ENCODE peak calls at places on chromosomes 12 and 14, in six cellular contexts. One of them, this sample, is unnamed. For H3K4me1, the result is how much of the 10 kb centered on the place peaks cover.

GRCh38 chr12:48810817-48811453 is 7.4 kb upstream of the CACNB3 start:
- DNase-seq in prostate gland: no peak
- DNase-seq in stomach: no peak
- DNase-seq in spleen: no peak
- DNase-seq in breast epithelium: no peak
- DNase-seq in HCT116: no peak
- DNase-seq in this sample: no peak

GRCh38 chr14:87944987-87945604 is 47.9 kb downstream of the GALC start:
- DNase-seq in prostate gland: no peak
- DNase-seq in breast epithelium: no peak
- DNase-seq in stomach: no peak
- DNase-seq in HCT116: peak
- DNase-seq in spleen: no peak
- DNase-seq in this sample: no peak

GRCh38 chr12:20314325-20314724 is 54.0 kb upstream of the PDE3A start:
- DNase-seq in breast epithelium: no peak
- DNase-seq in HCT116: no peak
- DNase-seq in spleen: no peak
- DNase-seq in stomach: no peak
- DNase-seq in prostate gland: no peak
- DNase-seq in this sample: no peak

GRCh38 chr14:103232831-103233319 is 101.2 kb upstream of the EIF5 start:
- DNase-seq in HCT116: no peak
- DNase-seq in stomach: no peak
- DNase-seq in breast epithelium: no peak
- DNase-seq in prostate gland: no peak
- DNase-seq in spleen: no peak
- DNase-seq in this sample: no peak

GRCh38 chr12:84384384-84384783 is 528.2 kb downstream of the SLC6A15 start:
- DNase-seq in stomach: no peak
- DNase-seq in spleen: no peak
- DNase-seq in prostate gland: no peak
- DNase-seq in breast epithelium: no peak
- DNase-seq in HCT116: no peak
- DNase-seq in this sample: no peak

GRCh38 chr14:95652171-95652570 is 34.1 kb upstream of the TCL1B start:
- DNase-seq in HCT116: no peak
- DNase-seq in stomach: no peak
- DNase-seq in prostate gland: no peak
- DNase-seq in spleen: no peak
- DNase-seq in breast epithelium: no peak
- DNase-seq in this sample: no peak

GRCh38 chr12:130013771-130014484 is 110.1 kb upstream of the TMEM132D start:
- DNase-seq in spleen: no peak
- DNase-seq in breast epithelium: no peak
- DNase-seq in prostate gland: peak
- DNase-seq in stomach: peak
- DNase-seq in HCT116: no peak
- DNase-seq in this sample: no peak

GRCh38 chr12:113889806-113890581 is 76.1 kb downstream of the RBM19 start:
- DNase-seq in HCT116: no peak
- DNase-seq in spleen: no peak
- DNase-seq in stomach: no peak
- DNase-seq in breast epithelium: no peak
- DNase-seq in prostate gland: no peak
- DNase-seq in this sample: no peak

GRCh38 chr12:110908377-110909136 is 11.8 kb downstream of the MYL2 start:
- DNase-seq in HCT116: no peak
- DNase-seq in prostate gland: no peak
- DNase-seq in stomach: no peak
- DNase-seq in breast epithelium: no peak
- DNase-seq in spleen: no peak
- DNase-seq in this sample: no peak

GRCh38 chr14:75249958-75250336 is 28.7 kb upstream of the FOS start:
- DNase-seq in spleen: no peak
- DNase-seq in prostate gland: no peak
- DNase-seq in breast epithelium: no peak
- DNase-seq in HCT116: no peak
- DNase-seq in stomach: no peak
- DNase-seq in this sample: no peak

GRCh38 chr12:96879301-96879700 is 27.8 kb upstream of the NEDD1 start:
- DNase-seq in prostate gland: no peak
- DNase-seq in spleen: no peak
- DNase-seq in breast epithelium: no peak
- DNase-seq in HCT116: no peak
- DNase-seq in stomach: no peak
- DNase-seq in this sample: no peak

GRCh38 chr12:88247241-88247643 is 105.1 kb downstream of the TMTC3 start:
- DNase-seq in stomach: no peak
- DNase-seq in prostate gland: no peak
- DNase-seq in breast epithelium: no peak
- DNase-seq in HCT116: peak
- DNase-seq in spleen: no peak
- DNase-seq in this sample: no peak

GRCh38 chr12:22350817-22351371 is 16.4 kb upstream of the ST8SIA1 start:
- DNase-seq in breast epithelium: no peak
- DNase-seq in stomach: no peak
- DNase-seq in spleen: no peak
- DNase-seq in prostate gland: no peak
- DNase-seq in HCT116: no peak
- DNase-seq in this sample: no peak

GRCh38 chr14:54617467-54617866 is 50.5 kb downstream of the SAMD4A start:
- DNase-seq in breast epithelium: no peak
- DNase-seq in spleen: no peak
- DNase-seq in prostate gland: no peak
- DNase-seq in stomach: no peak
- DNase-seq in HCT116: no peak
- DNase-seq in this sample: no peak

GRCh38 chr12:42792265-42792664 is 202.7 kb upstream of the PRICKLE1 start:
- DNase-seq in spleen: no peak
- DNase-seq in prostate gland: no peak
- DNase-seq in stomach: no peak
- DNase-seq in HCT116: no peak
- DNase-seq in breast epithelium: no peak
- DNase-seq in this sample: no peak

GRCh38 chr12:103854372-103854973 is 13.4 kb upstream of the NT5DC3 start:
- DNase-seq in spleen: no peak
- DNase-seq in breast epithelium: no peak
- DNase-seq in stomach: no peak
- DNase-seq in prostate gland: no peak
- DNase-seq in HCT116: no peak
- DNase-seq in this sample: no peak

GRCh38 chr12:98579835-98580234 is 13.7 kb upstream of the SLC25A3 start:
- DNase-seq in spleen: no peak
- DNase-seq in breast epithelium: no peak
- DNase-seq in stomach: no peak
- DNase-seq in HCT116: no peak
- DNase-seq in prostate gland: no peak
- DNase-seq in this sample: no peak

GRCh38 chr12:116284401-116284800 is 6.9 kb upstream of the MED13L start:
- DNase-seq in HCT116: no peak
- DNase-seq in spleen: no peak
- DNase-seq in prostate gland: no peak
- DNase-seq in breast epithelium: no peak
- DNase-seq in stomach: no peak
- DNase-seq in this sample: no peak

GRCh38 chr12:132237772-132238486 is 91.5 kb downstream of the GALNT9 start:
- DNase-seq in prostate gland: no peak
- DNase-seq in HCT116: no peak
- DNase-seq in breast epithelium: no peak
- DNase-seq in spleen: peak
- DNase-seq in stomach: no peak
- DNase-seq in this sample: no peak

GRCh38 chr12:38056701-38057689 is 259.6 kb upstream of the ALG10B start:
- DNase-seq in spleen: no peak
- DNase-seq in stomach: no peak
- DNase-seq in HCT116: no peak
- DNase-seq in prostate gland: no peak
- DNase-seq in breast epithelium: no peak
- DNase-seq in this sample: no peak
- H3K4me3 ChIP-seq in spleen: no peak
- H3K4me3 ChIP-seq in stomach: no peak
- H3K4me3 ChIP-seq in HCT116: no peak
- H3K4me3 ChIP-seq in prostate gland: no peak
- H3K4me3 ChIP-seq in breast epithelium: no peak
- H3K4me3 ChIP-seq in this sample: no peak

GRCh38 chr14:51616724-51617409 is 34.8 kb upstream of the FRMD6 start:
- DNase-seq in spleen: no peak
- DNase-seq in HCT116: peak
- DNase-seq in stomach: peak
- DNase-seq in breast epithelium: no peak
- DNase-seq in prostate gland: peak
- DNase-seq in this sample: no peak
- TF ChIP-seq POLR2AphosphoS5 in spleen: no peak
- TF ChIP-seq POLR2AphosphoS5 in HCT116: no peak
- TF ChIP-seq POLR2AphosphoS5 in stomach: no peak
- TF ChIP-seq POLR2AphosphoS5 in breast epithelium: no peak
- TF ChIP-seq POLR2AphosphoS5 in prostate gland: peak
- TF ChIP-seq POLR2AphosphoS5 in this sample: no peak

GRCh38 chr14:58026967-58027366 is 125.0 kb downstream of the ARMH4 start:
- DNase-seq in prostate gland: no peak
- DNase-seq in spleen: no peak
- DNase-seq in HCT116: no peak
- DNase-seq in breast epithelium: no peak
- DNase-seq in stomach: no peak
- DNase-seq in this sample: no peak

GRCh38 chr14:58026219-58026618 is 125.8 kb downstream of the ARMH4 start:
- DNase-seq in stomach: no peak
- DNase-seq in breast epithelium: no peak
- DNase-seq in HCT116: no peak
- DNase-seq in prostate gland: no peak
- DNase-seq in spleen: no peak
- DNase-seq in this sample: no peak

GRCh38 chr14:58027904-58028303 is 124.1 kb downstream of the ARMH4 start:
- DNase-seq in prostate gland: no peak
- DNase-seq in breast epithelium: no peak
- DNase-seq in spleen: no peak
- DNase-seq in stomach: no peak
- DNase-seq in HCT116: no peak
- DNase-seq in this sample: no peak
- H3K4me1 ChIP-seq in prostate gland: under half
- H3K4me1 ChIP-seq in breast epithelium: under half
- H3K4me1 ChIP-seq in spleen: under half
- H3K4me1 ChIP-seq in stomach: under half
- H3K4me1 ChIP-seq in HCT116: under half
- H3K4me1 ChIP-seq in this sample: under half

GRCh38 chr14:70907996-70908917 is 998 bp downstream of the PCNX1 start:
- DNase-seq in breast epithelium: no peak
- DNase-seq in HCT116: no peak
- DNase-seq in stomach: peak
- DNase-seq in prostate gland: peak
- DNase-seq in spleen: peak
- DNase-seq in this sample: peak

GRCh38 chr14:70906785-70907171 is 481 bp upstream of the PCNX1 start:
- DNase-seq in breast epithelium: no peak
- DNase-seq in spleen: no peak
- DNase-seq in HCT116: no peak
- DNase-seq in stomach: no peak
- DNase-seq in prostate gland: peak
- DNase-seq in this sample: no peak

GRCh38 chr14:70907172-70907995 is at the start of gene PCNX1:
- DNase-seq in spleen: peak
- DNase-seq in stomach: peak
- DNase-seq in prostate gland: peak
- DNase-seq in breast epithelium: peak
- DNase-seq in HCT116: peak
- DNase-seq in this sample: peak

GRCh38 chr14:70908918-70909641 is 1.8 kb downstream of the PCNX1 start:
- DNase-seq in HCT116: no peak
- DNase-seq in prostate gland: no peak
- DNase-seq in spleen: no peak
- DNase-seq in stomach: no peak
- DNase-seq in breast epithelium: no peak
- DNase-seq in this sample: no peak

DNA sequence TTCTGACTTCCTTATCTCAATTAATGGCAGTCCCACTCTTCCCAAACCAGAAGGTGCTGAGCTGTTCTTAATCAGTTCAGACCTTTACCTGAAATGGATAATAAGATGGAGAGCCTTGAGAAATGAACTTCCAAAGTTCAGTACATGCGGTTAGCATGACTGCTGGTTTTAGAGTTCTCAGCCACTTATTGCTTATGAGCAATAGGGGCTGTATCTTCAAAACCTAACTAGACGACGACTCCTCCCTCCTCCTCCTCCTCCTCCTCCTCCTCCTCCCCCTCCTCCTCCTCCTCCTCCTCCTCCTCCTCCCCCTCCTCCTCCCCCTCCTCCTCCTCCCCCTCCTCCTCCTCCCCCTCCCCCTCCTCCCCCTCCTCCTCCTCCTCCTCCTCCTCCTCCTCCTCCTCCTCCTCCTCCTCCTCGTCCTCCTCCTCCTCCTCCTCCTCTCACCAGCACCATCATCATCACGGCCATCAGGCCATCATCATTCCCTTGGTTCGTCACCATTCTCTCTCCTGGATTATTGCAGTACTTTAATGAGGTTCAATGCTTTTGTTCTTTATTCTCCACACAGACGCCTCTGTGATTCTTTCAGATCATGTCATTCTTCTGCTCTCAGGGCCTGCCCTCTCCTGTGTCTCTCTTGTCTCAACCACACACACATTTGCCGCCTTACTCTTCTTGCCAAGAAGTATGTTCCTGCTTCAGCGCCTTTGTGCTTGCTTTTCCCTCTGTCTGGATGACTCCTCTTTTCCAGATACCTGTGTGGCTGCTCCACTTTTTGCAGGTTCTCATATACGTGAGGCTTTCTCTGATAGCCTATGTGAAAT is 2.7 kb downstream of the PCNX1 start:
- DNase-seq in HCT116: no peak
- DNase-seq in stomach: no peak
- DNase-seq in prostate gland: no peak
- DNase-seq in breast epithelium: no peak
- DNase-seq in spleen: no peak
- DNase-seq in this sample: no peak
- H3K4me3 ChIP-seq in HCT116: peak
- H3K4me3 ChIP-seq in stomach: peak
- H3K4me3 ChIP-seq in prostate gland: no peak
- H3K4me3 ChIP-seq in breast epithelium: no peak
- H3K4me3 ChIP-seq in spleen: no peak
- H3K4me3 ChIP-seq in this sample: peak

DNA sequence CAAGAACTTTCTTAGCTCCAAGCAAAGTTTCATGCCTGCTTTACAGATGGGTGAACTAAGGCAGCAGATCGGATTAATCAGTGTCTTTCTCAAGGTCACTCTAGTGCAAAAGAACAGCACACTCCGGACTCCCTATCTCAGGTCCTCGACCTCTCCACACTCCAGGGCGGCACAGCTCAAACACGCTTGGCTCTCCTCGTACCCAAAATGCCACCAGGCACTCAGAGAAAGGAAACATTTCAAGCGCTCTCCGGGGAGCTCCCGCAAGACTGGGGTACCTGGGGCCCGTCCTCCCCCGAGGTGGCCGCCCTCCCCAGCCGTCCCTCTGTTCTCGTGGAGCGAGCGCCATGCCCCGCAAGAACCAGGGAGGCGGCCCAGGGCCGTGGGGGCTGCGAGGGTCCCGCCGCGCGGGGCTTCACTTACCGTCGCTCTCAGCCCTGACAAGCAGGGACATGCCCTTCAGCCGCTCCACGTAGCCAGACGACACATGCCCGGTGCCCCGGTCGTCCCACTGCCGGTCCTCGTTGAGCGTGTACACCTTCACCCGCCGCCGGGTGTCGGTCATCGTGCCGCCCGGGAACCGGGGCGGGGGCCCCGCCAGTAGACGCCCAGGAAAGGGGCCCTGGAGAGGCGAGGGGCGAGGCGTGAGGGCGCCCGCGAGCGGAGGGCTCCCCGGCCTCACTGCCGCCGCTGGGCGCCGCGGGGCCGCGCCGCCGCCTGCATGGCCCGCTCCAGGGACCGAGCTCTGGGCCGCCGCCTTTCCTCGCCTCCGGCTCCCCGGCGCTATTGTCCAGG is 830 bp downstream of the PPP4R3A start:
- DNase-seq in prostate gland: peak
- DNase-seq in spleen: peak
- DNase-seq in stomach: peak
- DNase-seq in HCT116: no peak
- DNase-seq in breast epithelium: peak
- DNase-seq in this sample: no peak
- TF ChIP-seq POLR2AphosphoS5 in prostate gland: no peak
- TF ChIP-seq POLR2AphosphoS5 in spleen: no peak
- TF ChIP-seq POLR2AphosphoS5 in stomach: no peak
- TF ChIP-seq POLR2AphosphoS5 in HCT116: no peak
- TF ChIP-seq POLR2AphosphoS5 in breast epithelium: no peak
- TF ChIP-seq POLR2AphosphoS5 in this sample: no peak